ENCODE peak calls at places on chromosomes 3 and 15, in four cellular contexts. A is CD4-positive, alpha-beta T cell; R is left ventricle myocardium inferior; D is GM06990. T is an unnamed sample.

GRCh38 chr3:15983232-15983631 is 185.5 kb upstream of the ANKRD28 start:
- DNase-seq in R (no peak), D (no peak), A (no peak), T (no peak)

GRCh38 chr3:160756907-160757623 is 1.0 kb downstream of the PPM1L start:
- DNase-seq in R (peak; percentile 19), A (no peak), D (peak; percentile 3), T (peak; percentile 3)

GRCh38 chr15:90561344-90562244 is 31.9 kb downstream of the CRTC3 start:
- DNase-seq in A (no peak), D (no peak), R (no peak), T (no peak)

GRCh38 chr3:33146791-33147445 is 33.1 kb downstream of the CRTAP start:
- DNase-seq in D (no peak), R (no peak), A (no peak), T (no peak)

GRCh38 chr15:34213690-34214089 is 3.8 kb upstream of the KATNBL1 start:
- DNase-seq in A (no peak), D (no peak), R (no peak), T (no peak)

GRCh38 chr3:16357698-16358097 is 92.7 kb downstream of the OXNAD1 start:
- DNase-seq in A (no peak), R (no peak), D (no peak), T (no peak)

GRCh38 chr3:81581966-81582599 is 179.4 kb downstream of the GBE1 start:
- DNase-seq in A (no peak), D (peak; percentile 7), R (no peak), T (peak; percentile 33)

GRCh38 chr3:125671461-125672243 is 76.4 kb upstream of the OSBPL11 start:
- DNase-seq in R (no peak), D (no peak), A (no peak), T (no peak)

GRCh38 chr15:43270676-43271306 is 4.1 kb upstream of the TGM5 start:
- DNase-seq in R (no peak), A (no peak), D (no peak), T (no peak)

GRCh38 chr3:100087203-100087602 is 27.1 kb downstream of the FILIP1L start:
- DNase-seq in D (peak; percentile 46), R (no peak), A (no peak), T (no peak)

GRCh38 chr3:190001426-190001825 is 119.3 kb downstream of the P3H2 start:
- DNase-seq in R (no peak), D (no peak), A (no peak), T (no peak)

GRCh38 chr3:172176385-172176784 is 137.0 kb downstream of the FNDC3B start:
- DNase-seq in A (no peak), R (no peak), D (no peak), T (no peak)

GRCh38 chr3:153162513-153163348 is 705 bp downstream of the RAP2B start:
- DNase-seq in D (peak; percentile 74), R (peak; percentile 33), A (peak; percentile 24), T (peak; percentile 34)

GRCh38 chr15:69298697-69299441 is at the start of gene PAQR5:
- DNase-seq in A (no peak), D (no peak), R (peak; percentile 25), T (no peak)

GRCh38 chr15:31297221-31297879 is 29.3 kb upstream of the KLF13 start:
- DNase-seq in R (no peak), D (no peak), A (no peak), T (no peak)

GRCh38 chr3:11909726-11910125 is 63.0 kb upstream of the TAMM41 start:
- DNase-seq in D (no peak), R (no peak), A (no peak), T (no peak)

GRCh38 chr3:162938073-162938472 is 1441.5 kb downstream of the OTOL1 start:
- DNase-seq in R (no peak), A (no peak), D (no peak), T (no peak)

GRCh38 chr15:100033140-100033857 is 300.1 kb upstream of the LYSMD4 start:
- DNase-seq in D (no peak), R (no peak), A (no peak), T (no peak)

GRCh38 chr3:54755746-54756145 is 172.1 kb downstream of the LRTM1 start:
- DNase-seq in D (no peak), A (no peak), R (no peak), T (no peak)

GRCh38 chr3:177523072-177523675 is 325.9 kb upstream of the TBL1XR1 start:
- DNase-seq in A (no peak), R (no peak), D (no peak), T (no peak)

GRCh38 chr3:53150247-53151085 is 10.5 kb upstream of the PRKCD start:
- DNase-seq in R (no peak), D (no peak), A (no peak), T (no peak)

GRCh38 chr3:125433611-125434041 is 58.5 kb upstream of the ZNF148 start:
- DNase-seq in D (no peak), A (no peak), R (no peak), T (no peak)

GRCh38 chr3:159839561-159840379 is 148.9 kb upstream of the IL12A start:
- DNase-seq in D (no peak), R (peak; percentile 39), A (no peak), T (peak; percentile 72)

GRCh38 chr3:48561045-48561736 is 2.4 kb downstream of the UCN2 start:
- DNase-seq in D (no peak), R (peak; percentile 65), A (no peak), T (peak; percentile 62)

GRCh38 chr3:31974454-31974853 is 6.6 kb downstream of the OSBPL10 start:
- DNase-seq in R (no peak), A (no peak), D (no peak), T (no peak)

GRCh38 chr3:14879161-14879888 is 60.6 kb downstream of the FGD5 start:
- DNase-seq in D (no peak), R (peak; percentile 39), A (peak; percentile 23), T (no peak)

GRCh38 chr15:62940359-62940754 is 102.2 kb upstream of the TPM1 start:
- DNase-seq in A (no peak), D (no peak), R (no peak), T (no peak)

DNA sequence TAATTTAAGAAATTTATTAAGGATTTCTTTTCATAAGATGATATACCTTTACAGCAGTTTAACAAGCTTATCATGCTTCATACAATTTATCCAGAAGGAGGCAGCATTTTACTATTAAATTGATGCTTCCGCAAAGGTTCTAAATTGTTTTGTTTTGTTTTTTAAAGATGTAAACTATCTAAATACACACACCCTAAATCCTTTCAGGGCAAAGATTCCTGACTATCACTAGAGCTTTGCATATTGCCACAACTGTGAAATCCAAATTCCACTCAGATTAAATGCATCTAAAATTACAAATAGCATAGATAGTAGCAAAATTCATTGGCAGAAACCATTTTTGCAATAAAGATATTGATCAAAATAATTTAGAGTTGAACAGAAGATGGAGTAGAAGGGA is 44.5 kb upstream of the CCNL1 start:
- DNase-seq in A (no peak), D (no peak), R (no peak), T (no peak)
- TF ChIP-seq CTCF in A (no peak), D (peak; percentile 17), R (peak; percentile 72), T (peak; percentile 74)

DNA sequence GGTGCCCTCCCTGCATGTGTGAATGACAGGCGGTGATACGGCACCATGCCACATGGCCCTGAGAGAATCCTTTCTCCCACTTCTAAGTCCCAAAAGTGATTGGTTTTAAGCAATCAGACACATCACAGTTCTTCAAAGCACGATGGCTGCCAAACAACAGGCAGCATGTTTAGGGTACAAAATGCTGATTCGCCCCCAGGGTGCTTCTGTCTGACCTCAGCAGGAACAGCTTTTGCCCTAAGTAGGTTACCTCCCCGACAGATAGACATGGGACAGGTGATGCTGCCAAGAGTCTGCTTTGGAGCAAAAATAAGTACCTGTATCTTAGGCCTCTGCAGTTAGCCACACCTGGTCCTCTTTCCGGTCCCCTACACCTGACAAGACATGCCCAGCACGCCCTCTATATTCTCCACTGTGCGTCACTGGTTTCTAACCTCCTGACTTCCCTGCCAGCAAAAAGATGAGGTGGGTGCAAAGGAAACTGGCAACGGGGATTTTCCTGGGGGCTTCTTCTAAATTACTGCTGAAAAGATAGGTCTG is 549.8 kb downstream of the FOXP1 start:
- DNase-seq in D (no peak), A (no peak), R (no peak), T (no peak)
- TF ChIP-seq CTCF in D (no peak), A (no peak), R (no peak), T (no peak)

DNA sequence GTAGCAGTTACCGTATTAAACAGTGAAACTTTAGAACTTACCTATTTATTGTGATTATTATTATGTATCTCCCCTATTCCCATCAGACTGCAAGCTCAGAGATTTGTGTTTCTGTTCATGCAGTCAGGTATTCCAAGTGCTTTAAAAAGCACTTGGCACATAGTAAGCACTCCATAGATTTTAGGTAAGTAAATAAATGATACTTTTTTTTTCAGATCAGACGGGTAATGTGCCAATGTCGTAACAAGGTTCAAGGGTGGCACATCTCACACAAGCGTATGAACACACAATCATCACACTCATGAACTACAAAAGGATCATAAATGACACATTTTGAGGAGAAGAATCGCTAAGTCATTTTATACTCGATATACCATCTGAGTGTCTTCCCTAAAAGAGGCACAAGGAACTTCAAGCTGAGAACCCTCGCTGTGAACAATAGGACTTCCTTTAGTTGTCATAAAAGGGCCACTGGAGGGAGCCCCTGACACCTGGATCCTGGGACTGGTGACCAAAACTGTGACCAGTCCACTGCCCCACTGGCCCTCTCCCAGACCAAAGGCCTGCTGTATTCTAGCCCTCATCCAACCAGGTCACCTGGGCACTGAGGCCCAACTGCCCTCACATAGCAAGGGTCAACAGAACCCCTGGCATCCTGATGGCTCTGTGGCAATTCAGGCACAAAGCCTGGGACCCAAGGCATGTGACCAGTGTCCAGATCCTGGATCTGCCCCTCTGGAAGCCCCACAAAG is 32.1 kb downstream of the KIF9 start:
- DNase-seq in A (no peak), D (no peak), R (peak; percentile 27), T (no peak)
- TF ChIP-seq CTCF in A (no peak), D (peak; percentile 24), R (peak; percentile 73), T (peak; percentile 40)

GRCh38 chr3:134333522-134334181 is 40.6 kb downstream of the AMOTL2 start:
- DNase-seq in R (no peak), D (no peak), A (no peak), T (no peak)
- TF ChIP-seq CTCF in R (peak; percentile 29), D (no peak), A (no peak), T (no peak)

GRCh38 chr3:19149388-19149787 is 1.1 kb downstream of the KCNH8 start:
- DNase-seq in D (no peak), A (no peak), R (no peak), T (peak; percentile 47)

GRCh38 chr3:19148768-19149091 is 420 bp downstream of the KCNH8 start:
- DNase-seq in D (no peak), R (no peak), A (no peak), T (no peak)

GRCh38 chr3:19147905-19148767 is at the start of gene KCNH8:
- DNase-seq in R (no peak), D (peak; percentile 15), A (no peak), T (peak; percentile 48)

GRCh38 chr3:19151171-19151570 is 2.9 kb downstream of the KCNH8 start:
- DNase-seq in A (no peak), D (no peak), R (no peak), T (no peak)

GRCh38 chr3:19146685-19147650 is 1.3 kb upstream of the KCNH8 start:
- DNase-seq in R (peak; percentile 46), D (peak; percentile 75), A (peak; percentile 50), T (peak; percentile 79)
- TF ChIP-seq CTCF in R (peak; percentile 49), D (peak; percentile 66), A (peak; percentile 48), T (peak; percentile 68)

DNA sequence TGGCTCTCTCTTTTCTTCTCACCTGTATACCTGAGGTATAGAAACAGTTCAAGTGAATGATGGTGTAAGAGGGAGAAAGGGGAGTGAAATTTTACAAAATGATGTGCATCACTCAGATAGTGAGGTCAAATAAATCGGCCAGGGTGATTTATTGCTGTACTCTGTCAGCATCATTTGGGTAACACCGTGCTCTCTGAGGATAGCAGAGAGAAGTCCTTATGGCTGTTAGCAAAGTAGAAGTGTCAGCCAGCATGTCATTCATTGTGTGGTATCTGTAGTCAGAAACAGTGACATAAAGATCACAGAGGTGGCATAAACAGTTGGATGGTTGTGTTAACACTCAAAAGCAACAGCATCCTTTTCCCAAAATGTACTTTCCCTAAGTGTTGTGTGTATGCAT is 53.4 kb downstream of the PSMD6 start:
- DNase-seq in R (no peak), A (no peak), D (no peak), T (no peak)
- TF ChIP-seq CTCF in R (no peak), A (no peak), D (no peak), T (no peak)